ENCODE peak calls at places on chromosomes 6 and 20, in ten cellular contexts. D, M, E, G, Y, A, S, V, H and J are unnamed samples.

GRCh38 chr20:31595654-31596411 is 9.3 kb upstream of the ID1 start:
- DNase-seq in H (no peak), E (peak), V (no peak), G (peak), Y (peak), A (peak), M (no peak), S (peak), D (peak), J (peak)

GRCh38 chr20:25082498-25082873 is 545 bp upstream of the VSX1 start:
- DNase-seq in A (no peak), M (no peak), V (no peak), G (no peak), E (no peak), S (no peak), H (no peak), Y (no peak), D (no peak), J (no peak)

GRCh38 chr6:2971420-2972218 is at the start of gene SERPINB6:
- DNase-seq in G (peak), Y (peak), V (no peak), E (peak), M (no peak), S (peak), A (peak), D (peak), H (no peak), J (peak)

GRCh38 chr20:25319241-25320034 is 71.2 kb downstream of the ABHD12 start:
- DNase-seq in M (no peak), A (no peak), G (peak), V (no peak), D (no peak), S (peak), Y (no peak), H (no peak), E (no peak), J (no peak)

GRCh38 chr20:768426-768978 is at the start of gene SLC52A3:
- DNase-seq in S (peak), E (no peak), M (peak), Y (peak), A (no peak), G (peak), H (no peak), V (no peak), D (no peak), J (no peak)

GRCh38 chr6:37607949-37608348 is 89.7 kb downstream of the MDGA1 start:
- DNase-seq in H (no peak), V (no peak), E (peak), M (no peak), A (peak), G (no peak), D (peak), S (no peak), Y (no peak), J (peak)

GRCh38 chr6:138005846-138006245 is 101.4 kb downstream of the PERP start:
- DNase-seq in E (no peak), D (no peak), G (no peak), H (no peak), M (no peak), S (no peak), V (no peak), Y (no peak), A (no peak), J (no peak)

GRCh38 chr6:116268589-116269293 is 11.0 kb downstream of the TSPYL1 start:
- DNase-seq in Y (peak), M (peak), S (no peak), G (no peak), V (no peak), E (peak), D (peak), H (no peak), A (peak), J (peak)

GRCh38 chr6:81997091-81997926 is 244.8 kb upstream of the TENT5A start:
- DNase-seq in G (no peak), M (peak), A (peak), H (peak), Y (peak), D (peak), V (no peak), E (peak), S (no peak), J (peak)

GRCh38 chr6:30722280-30723112 is 2.3 kb downstream of the TUBB start:
- DNase-seq in Y (peak), S (peak), E (peak), G (peak), M (peak), A (peak), H (no peak), D (peak), V (peak), J (peak)

GRCh38 chr6:30721198-30722024 is 1.3 kb downstream of the TUBB start:
- DNase-seq in V (peak), A (peak), H (no peak), S (peak), E (peak), D (peak), G (peak), M (peak), Y (peak), J (peak)

GRCh38 chr6:30720738-30721197 is 616 bp downstream of the TUBB start:
- DNase-seq in V (peak), G (peak), H (no peak), M (no peak), E (peak), S (peak), D (peak), Y (peak), A (peak), J (peak)

GRCh38 chr6:30719356-30719755 is 796 bp upstream of the TUBB start:
- DNase-seq in V (no peak), H (no peak), D (no peak), S (no peak), M (no peak), E (no peak), A (no peak), G (no peak), Y (no peak), J (no peak)

GRCh38 chr6:30719791-30720737 is at the start of gene TUBB:
- DNase-seq in Y (peak), A (peak), D (peak), V (peak), H (peak), G (peak), M (peak), S (peak), E (peak), J (peak)
- TF ChIP-seq CTCF in Y (no peak), A (no peak), D (peak), V (no peak), H (peak), G (no peak), M (no peak), S (no peak), E (peak), J (no peak)

DNA sequence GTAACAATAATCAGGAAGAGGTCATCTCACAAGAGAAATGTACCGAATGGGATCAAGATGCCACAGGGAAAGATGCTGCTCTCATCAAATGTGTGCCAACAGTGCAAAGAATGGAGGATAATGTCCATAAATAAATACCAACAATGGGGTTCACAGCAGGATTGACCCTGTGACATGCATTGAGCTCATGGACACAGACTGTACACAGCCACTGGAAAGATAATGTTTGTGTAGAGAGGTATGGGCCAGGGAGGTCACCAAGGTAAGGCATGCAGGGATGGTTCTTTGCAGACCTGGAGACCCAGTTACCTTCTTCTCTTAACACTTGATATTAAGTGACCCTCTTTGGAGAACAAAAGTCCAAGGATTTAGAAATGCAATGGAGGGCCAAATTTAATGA is 1.5 kb downstream of the AGPAT1 start:
- DNase-seq in D (no peak), M (no peak), Y (no peak), H (no peak), V (no peak), S (no peak), E (no peak), G (no peak), A (no peak), J (no peak)
- H3K4me3 ChIP-seq in D (peak), M (no peak), Y (no peak), H (peak), V (no peak), S (no peak), E (peak), G (peak), A (no peak), J (peak)

DNA sequence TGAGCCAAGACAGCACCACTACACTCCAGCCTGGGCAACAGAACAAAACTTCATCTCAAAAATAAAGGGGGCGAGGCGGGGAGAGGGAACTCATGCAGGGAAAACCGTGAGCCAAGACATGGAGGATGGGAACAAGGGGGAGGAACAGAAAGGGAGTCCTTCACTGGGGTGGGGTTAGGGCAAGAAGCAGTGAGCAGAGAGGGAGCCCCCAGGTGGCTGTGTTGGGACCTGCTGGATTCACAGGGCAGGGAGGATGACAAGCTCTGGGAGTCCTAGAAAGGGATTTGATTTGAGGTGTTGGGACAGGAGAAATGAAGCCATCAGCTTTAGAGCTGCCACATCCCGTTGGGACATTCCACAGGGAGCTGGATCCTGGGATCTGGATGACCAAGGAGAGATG is 90.6 kb upstream of the TOP1 start:
- DNase-seq in H (no peak), S (no peak), V (no peak), D (no peak), E (no peak), A (no peak), M (no peak), G (no peak), Y (no peak), J (no peak)
- TF ChIP-seq CTCF in H (no peak), S (no peak), V (peak), D (peak), E (peak), A (no peak), M (no peak), G (no peak), Y (no peak), J (peak)

DNA sequence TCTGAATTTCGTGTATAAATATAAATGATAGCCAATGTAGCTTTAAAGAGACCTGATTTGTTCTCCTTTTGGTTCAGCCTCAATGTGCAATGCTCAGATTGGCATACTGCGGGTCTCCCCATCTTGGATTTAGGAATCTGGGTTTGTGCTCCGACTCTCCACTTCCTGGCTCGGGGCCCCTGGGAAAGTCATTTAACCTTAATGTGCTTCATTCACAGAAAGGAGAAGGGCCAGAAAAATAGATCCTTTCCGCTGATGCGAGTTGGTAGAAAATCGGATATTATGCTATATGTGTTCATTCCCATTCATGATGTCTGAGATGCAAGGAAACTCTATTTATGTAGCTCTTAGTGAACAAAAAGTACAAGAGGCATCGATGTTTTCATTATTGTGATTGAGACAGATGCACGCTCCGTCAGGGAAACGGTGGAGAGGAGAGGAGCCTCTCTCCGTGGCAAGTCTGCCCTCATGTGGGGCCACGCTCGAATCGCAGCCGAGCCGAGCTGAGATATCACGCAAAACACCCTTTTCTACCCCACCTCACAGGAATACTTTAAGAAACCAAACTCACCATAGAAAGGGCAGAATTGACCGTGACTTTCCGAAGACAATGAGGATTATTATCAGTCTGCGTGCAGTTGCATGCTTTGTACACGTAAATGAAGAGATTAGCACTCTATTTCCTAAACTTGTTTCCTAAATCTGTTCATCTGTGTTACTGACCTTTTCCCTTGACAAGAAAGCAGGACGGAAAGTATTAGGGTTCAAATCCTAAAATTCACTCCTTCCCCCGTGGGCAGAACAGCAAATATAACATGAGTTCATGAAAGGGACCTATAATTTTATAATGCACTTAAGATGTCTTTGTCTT is 136.6 kb downstream of the COL9A1 start:
- DNase-seq in H (no peak), Y (peak), S (peak), G (peak), D (peak), M (peak), A (peak), E (peak), V (peak), J (peak)
- H3K4me3 ChIP-seq in H (peak), Y (no peak), S (no peak), G (no peak), D (no peak), M (no peak), A (no peak), E (peak), V (no peak), J (no peak)

GRCh38 chr6:6969761-6970223 is 138.0 kb upstream of the RREB1 start:
- DNase-seq in D (no peak), Y (peak), A (no peak), M (peak), V (no peak), H (peak), G (peak), E (no peak), S (peak), J (no peak)
- TF ChIP-seq CTCF in D (no peak), Y (no peak), A (no peak), M (no peak), V (no peak), H (peak), G (no peak), E (no peak), S (no peak), J (no peak)

GRCh38 chr6:127897437-127897836 is 3.4 kb downstream of the THEMIS start:
- DNase-seq in M (peak), H (no peak), Y (no peak), V (no peak), G (no peak), D (no peak), A (no peak), S (no peak), E (no peak), J (no peak)

GRCh38 chr6:127902933-127903332 is 2.1 kb upstream of the THEMIS start:
- DNase-seq in G (no peak), D (no peak), E (no peak), Y (peak), H (no peak), M (no peak), A (no peak), V (no peak), S (no peak), J (no peak)

GRCh38 chr6:127904160-127904559 is 3.3 kb upstream of the THEMIS start:
- DNase-seq in M (no peak), D (no peak), S (no peak), H (no peak), E (no peak), V (no peak), A (no peak), Y (no peak), G (no peak), J (no peak)

GRCh38 chr6:127900935-127901334 is at the start of gene THEMIS:
- DNase-seq in E (no peak), D (no peak), V (no peak), Y (no peak), M (no peak), A (no peak), S (no peak), H (no peak), G (no peak), J (no peak)
- H3K4me3 ChIP-seq in E (no peak), D (no peak), V (no peak), Y (no peak), M (no peak), A (no peak), S (peak), H (no peak), G (peak), J (no peak)

GRCh38 chr6:10417681-10418104 is 2.8 kb upstream of the TFAP2A start:
- DNase-seq in S (no peak), E (no peak), G (no peak), A (no peak), D (no peak), V (no peak), Y (peak), M (no peak), H (no peak), J (no peak)

GRCh38 chr6:10415593-10416480 is 963 bp upstream of the TFAP2A start:
- DNase-seq in Y (peak), M (no peak), H (no peak), S (no peak), E (no peak), A (no peak), G (no peak), D (no peak), V (no peak), J (no peak)

GRCh38 chr6:10416516-10416862 is 1.6 kb upstream of the TFAP2A start:
- DNase-seq in V (no peak), E (no peak), A (no peak), D (no peak), S (no peak), H (no peak), G (no peak), M (no peak), Y (no peak), J (no peak)

GRCh38 chr6:10418361-10418861 is 3.5 kb upstream of the TFAP2A start:
- DNase-seq in E (no peak), Y (peak), S (no peak), M (no peak), H (no peak), G (no peak), A (no peak), V (no peak), D (no peak), J (no peak)

GRCh38 chr6:10416863-10417641 is 2.2 kb upstream of the TFAP2A start:
- DNase-seq in G (no peak), Y (peak), V (no peak), M (no peak), E (no peak), H (no peak), S (no peak), A (no peak), D (no peak), J (no peak)
- TF ChIP-seq CTCF in G (no peak), Y (no peak), V (no peak), M (no peak), E (no peak), H (no peak), S (no peak), A (no peak), D (no peak), J (no peak)

GRCh38 chr20:50655325-50655880 is 35.9 kb downstream of the RIPOR3 start:
- DNase-seq in G (no peak), Y (no peak), S (peak), M (no peak), E (peak), A (peak), V (no peak), D (peak), H (no peak), J (peak)
- H3K4me3 ChIP-seq in G (no peak), Y (no peak), S (no peak), M (no peak), E (no peak), A (no peak), V (no peak), D (peak), H (no peak), J (no peak)

DNA sequence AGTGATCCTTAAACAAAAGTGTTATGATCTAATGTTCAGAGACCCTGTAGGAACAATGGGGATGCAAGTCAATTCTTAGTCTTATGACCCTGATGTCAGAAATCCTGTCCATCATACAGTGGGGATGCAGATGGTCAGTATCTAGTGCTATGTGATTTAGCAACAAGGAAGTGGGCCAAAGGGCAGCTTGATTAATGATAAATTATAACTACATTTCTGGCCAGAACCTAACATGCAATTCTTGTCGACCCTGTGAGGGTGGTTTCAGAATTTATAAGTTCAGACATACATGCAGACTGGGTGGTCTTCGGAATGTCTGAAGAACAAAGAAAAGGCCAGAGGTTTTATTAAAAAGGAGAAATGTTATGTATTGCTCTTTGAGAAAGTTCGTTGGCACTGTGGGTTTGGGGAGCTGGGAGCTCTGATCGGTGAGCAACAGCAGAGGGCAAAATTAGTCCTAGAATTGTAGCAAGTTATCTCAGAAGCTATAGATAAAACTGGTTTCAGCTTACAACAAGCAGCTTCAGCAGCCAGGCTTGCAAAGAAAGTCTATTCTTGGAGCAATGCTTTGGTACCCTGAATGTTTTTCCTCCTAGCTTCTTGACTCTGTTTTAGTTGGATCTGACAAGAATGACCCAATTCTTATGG is 50.8 kb downstream of the RPF2 start:
- DNase-seq in D (peak), G (no peak), A (peak), Y (no peak), S (no peak), M (no peak), E (peak), H (no peak), V (no peak), J (no peak)
- TF ChIP-seq CTCF in D (peak), G (no peak), A (peak), Y (no peak), S (no peak), M (no peak), E (no peak), H (peak), V (no peak), J (no peak)

GRCh38 chr6:144033816-144034540 is 25.9 kb upstream of the PLAGL1 start:
- DNase-seq in D (peak), A (peak), Y (peak), H (no peak), S (no peak), M (peak), V (no peak), G (no peak), E (peak), J (peak)

GRCh38 chr6:144036064-144036873 is 28.2 kb upstream of the PLAGL1 start:
- DNase-seq in E (peak), H (no peak), D (peak), A (peak), V (peak), M (peak), S (peak), G (peak), Y (no peak), J (peak)
- H3K4me3 ChIP-seq in E (peak), H (peak), D (peak), A (no peak), V (no peak), M (no peak), S (peak), G (peak), Y (no peak), J (peak)